ENCODE peak calls at places on chromosomes 13 and 19, in four cellular contexts. K is immature natural killer cell; Z is effector memory CD4-positive, alpha-beta T cell; Q is lower lobe of right lung. E is an unnamed sample.

GRCh38 chr19:30812099-30812684 is 440.0 kb downstream of the ZNF536 start:
- DNase-seq in Z (no peak), K (no peak), Q (no peak), E (no peak)

GRCh38 chr19:42156571-42156970 is 24.3 kb upstream of the POU2F2 start:
- DNase-seq in K (no peak), Q (no peak), Z (no peak), E (no peak)

GRCh38 chr13:98677398-98677797 is 75.1 kb downstream of the SLC15A1 start:
- DNase-seq in Q (no peak), Z (no peak), K (no peak), E (no peak)

GRCh38 chr13:104106705-104107393 is 1040.6 kb upstream of the SLC10A2 start:
- DNase-seq in K (no peak), Z (no peak), Q (no peak), E (no peak)

GRCh38 chr19:10603084-10603872 is 16.2 kb upstream of the AP1M2 start:
- DNase-seq in K (peak), Q (peak), Z (peak), E (peak)

GRCh38 chr13:30119476-30119875 is 187.9 kb downstream of the KATNAL1 start:
- DNase-seq in Z (peak), K (no peak), Q (no peak), E (no peak)

GRCh38 chr19:18629166-18630088 is 7.4 kb upstream of the KLHL26 start:
- DNase-seq in K (no peak), Z (no peak), Q (no peak), E (no peak)

GRCh38 chr13:22487932-22488331 is 692.8 kb upstream of the SGCG start:
- DNase-seq in Z (no peak), Q (no peak), K (no peak), E (no peak)

GRCh38 chr13:102642029-102642428 is 45.2 kb downstream of the TPP2 start:
- DNase-seq in Z (no peak), Q (no peak), K (no peak), E (no peak)

GRCh38 chr19:16073481-16073880 is 2.8 kb upstream of the TPM4 start:
- DNase-seq in Z (no peak), Q (peak), K (no peak), E (no peak)

GRCh38 chr19:30385174-30385573 is 13.0 kb downstream of the ZNF536 start:
- DNase-seq in Z (no peak), K (no peak), Q (no peak), E (no peak)

GRCh38 chr13:114296902-114297301 is 15.5 kb downstream of the UPF3A start:
- DNase-seq in K (no peak), Z (no peak), Q (no peak), E (no peak)

GRCh38 chr13:51246411-51247298 is 24.5 kb downstream of the FAM124A start:
- DNase-seq in K (no peak), Q (no peak), Z (no peak), E (no peak)

GRCh38 chr13:106276876-106277275 is 258.6 kb downstream of the EFNB2 start:
- DNase-seq in Q (no peak), Z (no peak), K (no peak), E (no peak)

GRCh38 chr19:32570081-32570785 is 10.8 kb upstream of the PDCD5 start:
- DNase-seq in K (peak), Z (peak), Q (no peak), E (peak)

GRCh38 chr13:112174476-112175110 is 107.6 kb downstream of the SOX1 start:
- DNase-seq in Q (no peak), Z (no peak), K (no peak), E (no peak)

GRCh38 chr19:2361259-2362038 is 1.4 kb downstream of the TMPRSS9 start:
- DNase-seq in Q (no peak), K (no peak), Z (no peak), E (no peak)

GRCh38 chr13:48457578-48458242 is 44.8 kb upstream of the LPAR6 start:
- DNase-seq in Q (no peak), Z (no peak), K (peak), E (no peak)

GRCh38 chr13:28494861-28495585 is at the start of gene FLT1:
- DNase-seq in Z (no peak), Q (peak), K (no peak), E (peak)

GRCh38 chr13:93857126-93857525 is 622.4 kb downstream of the DCT start:
- DNase-seq in Q (no peak), Z (no peak), K (no peak), E (no peak)

GRCh38 chr13:106118050-106118449 is 417.4 kb downstream of the EFNB2 start:
- DNase-seq in Z (no peak), Q (no peak), K (no peak), E (no peak)

GRCh38 chr19:588758-589692 is 656 bp upstream of the HCN2 start:
- DNase-seq in Z (no peak), Q (no peak), K (no peak), E (peak)

GRCh38 chr13:43528992-43529391 is 257.8 kb downstream of the ENOX1 start:
- DNase-seq in K (no peak), Q (no peak), Z (no peak), E (no peak)

GRCh38 chr13:93151277-93151676 is 75.3 kb upstream of the GPC6 start:
- DNase-seq in Z (no peak), K (no peak), Q (no peak), E (no peak)

GRCh38 chr19:45922281-45922680 is 7.7 kb upstream of the NANOS2 start:
- DNase-seq in Z (no peak), Q (no peak), K (peak), E (no peak)